ENCODE peak calls at places on chromosomes 1 and 21, in nine cellular contexts. J is SW 1271; D is posterior cingulate gyrus; L is LoVo; G is thoracic aorta; C is activated naive CD4-positive, alpha-beta T cell treated with anti-CD3 and anti-CD28 coated beads, Interleukin-2, amount 10 ng/mL, durations not matched to agents 7 days and 5 days; Z is SW480; T is H7; P is NCI-H2029. A is an unnamed sample.

GRCh38 chr1:41006942-41007865 is 14.3 kb downstream of the SLFNL1 start:
- DNase-seq in J (no peak), D (no peak), L (no peak), G (no peak), C (no peak), Z (no peak), T (no peak), P (no peak), A (no peak)

GRCh38 chr1:172952541-172952940 is 98.2 kb downstream of the TNFSF18 start:
- DNase-seq in J (no peak), D (no peak), L (no peak), G (no peak), C (no peak), Z (no peak), T (no peak), P (no peak), A (no peak)

GRCh38 chr1:159307338-159307737 is 5.2 kb downstream of the FCER1A start:
- DNase-seq in J (no peak), D (no peak), L (no peak), G (no peak), C (no peak), Z (no peak), T (peak), P (no peak), A (no peak)

GRCh38 chr1:16612332-16613172 is 812 bp downstream of the NBPF1 start:
- DNase-seq in J (peak), D (peak), L (peak), G (no peak), C (peak), Z (peak), T (peak), P (no peak), A (peak)

GRCh38 chr1:6357243-6357929 is 36.2 kb downstream of the ACOT7 start:
- DNase-seq in J (no peak), D (no peak), L (no peak), G (no peak), C (no peak), Z (no peak), T (peak), P (no peak), A (no peak)

GRCh38 chr1:224528900-224529299 is 87.2 kb upstream of the CNIH3 start:
- DNase-seq in J (peak), D (no peak), L (no peak), G (no peak), C (no peak), Z (peak), T (no peak), P (no peak), A (no peak)

GRCh38 chr1:170010443-170010842 is 64.1 kb downstream of the KIFAP3 start:
- DNase-seq in J (peak), D (no peak), L (peak), G (no peak), C (peak), Z (peak), T (peak), P (no peak), A (no peak)

GRCh38 chr21:34579411-34579810 is 35.5 kb downstream of the RCAN1 start:
- DNase-seq in J (no peak), D (no peak), L (no peak), G (no peak), C (no peak), Z (no peak), T (no peak), P (no peak), A (no peak)

GRCh38 chr1:66402194-66402593 is 131.8 kb upstream of the SGIP1 start:
- DNase-seq in J (no peak), D (no peak), L (no peak), G (peak), C (no peak), Z (no peak), T (no peak), P (no peak), A (peak)